ENCODE peak calls at places on chromosomes 11 and 22, in seven cellular contexts. One of them, this sample, is unnamed.

GRCh38 chr11:76163289-76163880 is 42.9 kb downstream of the WNT11 start:
- DNase-seq in small intestine: no peak
- DNase-seq in CD8-positive, alpha-beta T cell: no peak
- DNase-seq in naive thymus-derived CD4-positive, alpha-beta T cell: no peak
- DNase-seq in fibroblast of lung: no peak
- DNase-seq in Panc1: no peak
- DNase-seq in GM12865: no peak
- DNase-seq in this sample: no peak

GRCh38 chr11:134008593-134008992 is 51.8 kb upstream of the IGSF9B start:
- DNase-seq in naive thymus-derived CD4-positive, alpha-beta T cell: no peak
- DNase-seq in Panc1: no peak
- DNase-seq in small intestine: no peak
- DNase-seq in GM12865: peak
- DNase-seq in CD8-positive, alpha-beta T cell: no peak
- DNase-seq in fibroblast of lung: no peak
- DNase-seq in this sample: peak

GRCh38 chr11:62921201-62921572 is at the start of gene CHRM1:
- DNase-seq in CD8-positive, alpha-beta T cell: no peak
- DNase-seq in GM12865: no peak
- DNase-seq in fibroblast of lung: no peak
- DNase-seq in naive thymus-derived CD4-positive, alpha-beta T cell: no peak
- DNase-seq in small intestine: no peak
- DNase-seq in Panc1: no peak
- DNase-seq in this sample: no peak

GRCh38 chr11:115739121-115739520 is 234.9 kb upstream of the CADM1 start:
- DNase-seq in naive thymus-derived CD4-positive, alpha-beta T cell: no peak
- DNase-seq in Panc1: no peak
- DNase-seq in CD8-positive, alpha-beta T cell: no peak
- DNase-seq in GM12865: no peak
- DNase-seq in small intestine: no peak
- DNase-seq in fibroblast of lung: no peak
- DNase-seq in this sample: no peak

GRCh38 chr11:110093407-110094297 is 460 bp downstream of the ZC3H12C start:
- DNase-seq in Panc1: no peak
- DNase-seq in fibroblast of lung: peak
- DNase-seq in GM12865: peak
- DNase-seq in small intestine: peak
- DNase-seq in CD8-positive, alpha-beta T cell: no peak
- DNase-seq in naive thymus-derived CD4-positive, alpha-beta T cell: no peak
- DNase-seq in this sample: no peak

GRCh38 chr11:4195909-4196308 is 101.3 kb downstream of the RRM1 start:
- DNase-seq in small intestine: no peak
- DNase-seq in Panc1: no peak
- DNase-seq in GM12865: no peak
- DNase-seq in CD8-positive, alpha-beta T cell: no peak
- DNase-seq in naive thymus-derived CD4-positive, alpha-beta T cell: no peak
- DNase-seq in fibroblast of lung: no peak
- DNase-seq in this sample: no peak

GRCh38 chr11:35260342-35260985 is 121.5 kb downstream of the CD44 start:
- DNase-seq in small intestine: no peak
- DNase-seq in naive thymus-derived CD4-positive, alpha-beta T cell: no peak
- DNase-seq in fibroblast of lung: peak
- DNase-seq in CD8-positive, alpha-beta T cell: no peak
- DNase-seq in Panc1: no peak
- DNase-seq in GM12865: no peak
- DNase-seq in this sample: no peak

GRCh38 chr11:19882356-19882755 is 169.7 kb downstream of the NAV2 start:
- DNase-seq in fibroblast of lung: no peak
- DNase-seq in small intestine: no peak
- DNase-seq in naive thymus-derived CD4-positive, alpha-beta T cell: no peak
- DNase-seq in CD8-positive, alpha-beta T cell: no peak
- DNase-seq in Panc1: no peak
- DNase-seq in GM12865: no peak
- DNase-seq in this sample: no peak

GRCh38 chr11:36469063-36469462 is 41.0 kb downstream of the TRAF6 start:
- DNase-seq in fibroblast of lung: no peak
- DNase-seq in CD8-positive, alpha-beta T cell: peak
- DNase-seq in GM12865: no peak
- DNase-seq in small intestine: no peak
- DNase-seq in naive thymus-derived CD4-positive, alpha-beta T cell: no peak
- DNase-seq in Panc1: no peak
- DNase-seq in this sample: no peak

GRCh38 chr11:24132471-24132870 is 364.4 kb upstream of the LUZP2 start:
- DNase-seq in GM12865: no peak
- DNase-seq in small intestine: no peak
- DNase-seq in fibroblast of lung: no peak
- DNase-seq in naive thymus-derived CD4-positive, alpha-beta T cell: no peak
- DNase-seq in CD8-positive, alpha-beta T cell: no peak
- DNase-seq in Panc1: no peak
- DNase-seq in this sample: no peak

GRCh38 chr11:459511-460220 is 9.6 kb downstream of the PTDSS2 start:
- DNase-seq in CD8-positive, alpha-beta T cell: no peak
- DNase-seq in small intestine: no peak
- DNase-seq in GM12865: no peak
- DNase-seq in naive thymus-derived CD4-positive, alpha-beta T cell: no peak
- DNase-seq in fibroblast of lung: no peak
- DNase-seq in Panc1: no peak
- DNase-seq in this sample: no peak

GRCh38 chr11:23679981-23680380 is 816.9 kb upstream of the LUZP2 start:
- DNase-seq in fibroblast of lung: no peak
- DNase-seq in CD8-positive, alpha-beta T cell: no peak
- DNase-seq in naive thymus-derived CD4-positive, alpha-beta T cell: no peak
- DNase-seq in GM12865: no peak
- DNase-seq in small intestine: no peak
- DNase-seq in Panc1: no peak
- DNase-seq in this sample: no peak

GRCh38 chr11:76216536-76217326 is 10.4 kb upstream of the WNT11 start:
- DNase-seq in GM12865: no peak
- DNase-seq in fibroblast of lung: peak
- DNase-seq in CD8-positive, alpha-beta T cell: no peak
- DNase-seq in naive thymus-derived CD4-positive, alpha-beta T cell: no peak
- DNase-seq in Panc1: no peak
- DNase-seq in small intestine: no peak
- DNase-seq in this sample: no peak

GRCh38 chr11:2214527-2215229 is 43.1 kb upstream of the TH start:
- DNase-seq in fibroblast of lung: no peak
- DNase-seq in Panc1: no peak
- DNase-seq in small intestine: no peak
- DNase-seq in GM12865: no peak
- DNase-seq in naive thymus-derived CD4-positive, alpha-beta T cell: no peak
- DNase-seq in CD8-positive, alpha-beta T cell: no peak
- DNase-seq in this sample: no peak

GRCh38 chr11:10181811-10182210 is 112.2 kb downstream of the SBF2 start:
- DNase-seq in fibroblast of lung: peak
- DNase-seq in small intestine: no peak
- DNase-seq in GM12865: peak
- DNase-seq in Panc1: peak
- DNase-seq in naive thymus-derived CD4-positive, alpha-beta T cell: no peak
- DNase-seq in CD8-positive, alpha-beta T cell: no peak
- DNase-seq in this sample: peak

GRCh38 chr11:129896062-129896461 is 684 bp upstream of the NFRKB start:
- DNase-seq in CD8-positive, alpha-beta T cell: no peak
- DNase-seq in naive thymus-derived CD4-positive, alpha-beta T cell: no peak
- DNase-seq in GM12865: no peak
- DNase-seq in fibroblast of lung: peak
- DNase-seq in small intestine: no peak
- DNase-seq in Panc1: no peak
- DNase-seq in this sample: no peak

GRCh38 chr22:24302591-24302990 is 32.0 kb downstream of the SPECC1L start:
- DNase-seq in fibroblast of lung: no peak
- DNase-seq in CD8-positive, alpha-beta T cell: no peak
- DNase-seq in naive thymus-derived CD4-positive, alpha-beta T cell: no peak
- DNase-seq in small intestine: peak
- DNase-seq in Panc1: no peak
- DNase-seq in GM12865: no peak
- DNase-seq in this sample: no peak

GRCh38 chr11:10864688-10865087 is 6.8 kb upstream of the ZBED5 start:
- DNase-seq in GM12865: no peak
- DNase-seq in naive thymus-derived CD4-positive, alpha-beta T cell: no peak
- DNase-seq in fibroblast of lung: peak
- DNase-seq in Panc1: no peak
- DNase-seq in small intestine: no peak
- DNase-seq in CD8-positive, alpha-beta T cell: no peak
- DNase-seq in this sample: no peak

GRCh38 chr11:95506777-95507176 is 275.8 kb upstream of the SESN3 start:
- DNase-seq in fibroblast of lung: no peak
- DNase-seq in Panc1: no peak
- DNase-seq in GM12865: no peak
- DNase-seq in CD8-positive, alpha-beta T cell: no peak
- DNase-seq in small intestine: no peak
- DNase-seq in naive thymus-derived CD4-positive, alpha-beta T cell: no peak
- DNase-seq in this sample: no peak

DNA sequence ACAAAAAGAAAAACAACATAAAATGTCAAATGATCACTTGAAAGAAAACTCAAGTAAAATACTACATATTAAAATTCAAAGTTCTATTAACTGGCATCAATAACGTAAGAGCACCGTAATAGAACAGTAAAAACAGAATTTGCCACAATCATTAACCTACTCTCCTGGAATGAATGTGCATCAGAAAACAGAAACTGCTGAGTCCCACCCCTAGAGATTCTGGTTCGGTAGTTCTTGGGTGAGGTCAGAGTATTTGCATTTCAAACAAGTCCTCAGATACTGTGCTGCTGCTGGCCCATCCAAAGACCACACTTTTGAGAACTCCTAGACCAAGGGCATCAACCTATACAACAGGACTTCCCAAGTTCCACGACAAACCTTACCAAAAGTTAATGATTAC is 23.5 kb downstream of the PITPNB start:
- DNase-seq in Panc1: no peak
- DNase-seq in GM12865: peak
- DNase-seq in CD8-positive, alpha-beta T cell: no peak
- DNase-seq in small intestine: no peak
- DNase-seq in fibroblast of lung: no peak
- DNase-seq in naive thymus-derived CD4-positive, alpha-beta T cell: no peak
- DNase-seq in this sample: no peak
- H3K4me3 ChIP-seq in Panc1: no peak
- H3K4me3 ChIP-seq in GM12865: no peak
- H3K4me3 ChIP-seq in CD8-positive, alpha-beta T cell: no peak
- H3K4me3 ChIP-seq in small intestine: no peak
- H3K4me3 ChIP-seq in fibroblast of lung: no peak
- H3K4me3 ChIP-seq in naive thymus-derived CD4-positive, alpha-beta T cell: no peak
- H3K4me3 ChIP-seq in this sample: no peak

DNA sequence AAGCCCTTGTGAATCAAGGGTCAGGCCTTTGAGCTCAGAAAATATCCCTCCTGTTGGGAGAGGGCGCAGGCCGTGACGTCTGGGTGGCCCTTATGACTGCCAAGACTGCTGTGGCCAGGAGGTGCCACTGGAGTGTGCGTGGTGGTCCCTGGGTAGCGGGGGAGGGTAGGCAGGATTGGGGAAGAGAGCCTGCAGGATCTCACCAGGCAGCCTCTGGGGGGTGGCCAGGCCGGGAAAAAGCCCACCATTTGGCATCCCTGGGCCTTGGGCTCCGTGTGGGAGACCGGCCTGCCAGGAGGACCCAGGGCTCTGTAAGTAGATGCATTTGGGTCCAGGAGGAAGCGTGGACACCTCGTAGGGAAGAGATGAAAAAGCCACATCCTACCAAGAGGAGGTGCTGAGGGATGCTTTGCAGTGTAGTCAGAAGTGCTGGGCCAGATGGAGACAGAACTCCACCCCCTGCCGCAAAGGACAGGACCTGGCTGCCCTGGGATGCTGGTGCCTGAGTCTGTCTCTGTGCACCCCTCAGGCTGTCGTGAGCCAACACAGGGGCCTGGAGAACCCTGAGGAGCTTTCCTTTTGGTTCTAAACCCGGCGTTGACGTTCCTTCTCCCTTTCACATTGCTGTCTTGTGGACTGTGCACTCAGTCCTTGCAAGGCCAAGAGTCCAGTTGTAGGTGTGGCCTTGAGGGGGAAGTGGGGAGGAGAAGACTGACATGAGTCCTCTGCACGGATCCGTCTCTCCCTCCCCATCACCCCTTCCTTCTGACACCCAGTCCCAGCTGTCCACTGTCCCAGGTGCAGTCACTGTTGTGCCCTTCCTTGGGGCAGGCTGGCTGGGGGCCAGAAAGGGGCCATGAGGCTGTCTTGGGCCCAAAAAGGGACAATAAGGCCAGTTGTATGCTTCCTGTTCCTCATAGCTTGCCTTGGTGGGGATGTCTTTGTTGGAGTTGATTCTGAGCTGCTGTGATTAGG is 12.7 kb upstream of the MIEF1 start:
- DNase-seq in naive thymus-derived CD4-positive, alpha-beta T cell: no peak
- DNase-seq in fibroblast of lung: no peak
- DNase-seq in Panc1: no peak
- DNase-seq in CD8-positive, alpha-beta T cell: peak
- DNase-seq in GM12865: no peak
- DNase-seq in small intestine: peak
- DNase-seq in this sample: no peak
- H3K4me3 ChIP-seq in naive thymus-derived CD4-positive, alpha-beta T cell: no peak
- H3K4me3 ChIP-seq in fibroblast of lung: no peak
- H3K4me3 ChIP-seq in Panc1: no peak
- H3K4me3 ChIP-seq in CD8-positive, alpha-beta T cell: no peak
- H3K4me3 ChIP-seq in GM12865: no peak
- H3K4me3 ChIP-seq in small intestine: no peak
- H3K4me3 ChIP-seq in this sample: no peak

GRCh38 chr11:65083834-65084597 is at the start of the genes CDCA5 and ZFPL1:
- DNase-seq in Panc1: peak
- DNase-seq in small intestine: peak
- DNase-seq in naive thymus-derived CD4-positive, alpha-beta T cell: peak
- DNase-seq in CD8-positive, alpha-beta T cell: peak
- DNase-seq in GM12865: peak
- DNase-seq in fibroblast of lung: peak
- DNase-seq in this sample: peak
- H3K4me3 ChIP-seq in Panc1: peak
- H3K4me3 ChIP-seq in small intestine: peak
- H3K4me3 ChIP-seq in naive thymus-derived CD4-positive, alpha-beta T cell: peak
- H3K4me3 ChIP-seq in CD8-positive, alpha-beta T cell: peak
- H3K4me3 ChIP-seq in GM12865: peak
- H3K4me3 ChIP-seq in fibroblast of lung: peak
- H3K4me3 ChIP-seq in this sample: peak

DNA sequence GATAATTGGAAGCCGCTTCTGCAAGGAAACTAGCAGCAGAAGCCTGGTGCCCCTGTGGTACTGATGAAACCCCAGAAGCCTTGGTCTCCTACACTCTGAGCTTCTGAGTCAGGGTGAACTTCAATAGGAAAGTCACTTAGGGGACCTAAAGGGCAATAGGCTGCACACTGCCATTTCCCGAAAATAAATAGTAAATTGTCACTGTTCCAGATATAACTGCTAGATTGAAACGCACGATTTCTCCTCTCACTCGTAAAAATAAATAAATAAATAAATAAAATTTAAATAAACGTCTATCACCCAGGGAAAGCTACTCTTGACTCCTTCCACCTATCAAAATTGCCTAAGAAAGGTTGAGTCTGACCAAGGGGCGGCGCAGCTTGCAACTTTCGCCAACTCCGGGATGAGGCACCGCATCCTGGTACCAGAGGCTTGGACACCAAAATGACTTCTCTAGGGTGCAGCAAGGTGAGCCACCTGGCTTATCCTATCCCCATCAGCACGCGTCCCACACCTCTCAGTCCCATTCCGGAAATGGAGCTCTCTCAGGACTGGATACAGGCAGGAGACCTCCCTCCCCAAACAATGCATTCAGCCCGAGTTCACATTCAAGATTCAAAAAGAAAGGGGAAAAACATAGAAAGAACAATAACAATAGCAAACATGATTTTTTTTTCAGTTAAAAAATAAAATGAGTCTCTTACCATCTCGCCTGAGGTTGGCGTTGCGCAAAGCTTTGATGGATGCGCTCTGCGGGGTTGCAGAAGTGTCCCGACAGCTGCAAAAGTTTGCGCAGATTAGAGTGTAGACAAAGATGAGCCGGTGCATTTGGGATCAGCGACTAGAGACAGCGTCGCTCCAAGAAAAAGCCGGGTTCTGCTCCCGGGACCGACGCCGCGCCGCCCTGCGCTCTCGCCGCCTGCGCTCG is 583 bp downstream of the PDGFD start:
- DNase-seq in naive thymus-derived CD4-positive, alpha-beta T cell: no peak
- DNase-seq in fibroblast of lung: peak
- DNase-seq in GM12865: peak
- DNase-seq in small intestine: no peak
- DNase-seq in CD8-positive, alpha-beta T cell: no peak
- DNase-seq in Panc1: no peak
- DNase-seq in this sample: no peak
- H3K4me3 ChIP-seq in naive thymus-derived CD4-positive, alpha-beta T cell: no peak
- H3K4me3 ChIP-seq in fibroblast of lung: peak
- H3K4me3 ChIP-seq in GM12865: peak
- H3K4me3 ChIP-seq in small intestine: no peak
- H3K4me3 ChIP-seq in CD8-positive, alpha-beta T cell: no peak
- H3K4me3 ChIP-seq in Panc1: peak
- H3K4me3 ChIP-seq in this sample: peak